ENCODE peak calls at places on chromosomes 3 and 15, in four cellular contexts. One of them, this sample, is unnamed.

GRCh38 chr3:66816110-66816761 is 181.9 kb upstream of the KBTBD8 start:
- DNase-seq in IMR-90: peak
- DNase-seq in cardiac fibroblast: peak
- DNase-seq in dorsolateral prefrontal cortex: no peak
- DNase-seq in this sample: no peak

GRCh38 chr15:80693682-80694623 is 1.2 kb upstream of the ABHD17C start:
- DNase-seq in IMR-90: peak
- DNase-seq in cardiac fibroblast: no peak
- DNase-seq in dorsolateral prefrontal cortex: no peak
- DNase-seq in this sample: no peak

GRCh38 chr3:59540241-59540640 is 490.4 kb upstream of the CFAP20DC start:
- DNase-seq in IMR-90: peak
- DNase-seq in cardiac fibroblast: no peak
- DNase-seq in dorsolateral prefrontal cortex: no peak
- DNase-seq in this sample: no peak

GRCh38 chr3:162141232-162141631 is 644.6 kb downstream of the OTOL1 start:
- DNase-seq in IMR-90: peak
- DNase-seq in cardiac fibroblast: peak
- DNase-seq in dorsolateral prefrontal cortex: no peak
- DNase-seq in this sample: no peak

GRCh38 chr3:73766599-73767378 is 142.0 kb upstream of the PDZRN3 start:
- DNase-seq in IMR-90: peak
- DNase-seq in cardiac fibroblast: peak
- DNase-seq in dorsolateral prefrontal cortex: no peak
- DNase-seq in this sample: no peak

GRCh38 chr3:150300376-150300775 is 107.7 kb upstream of the TSC22D2 start:
- DNase-seq in IMR-90: no peak
- DNase-seq in cardiac fibroblast: no peak
- DNase-seq in dorsolateral prefrontal cortex: no peak
- DNase-seq in this sample: no peak

GRCh38 chr3:42451116-42451515 is 40.7 kb upstream of the LYZL4 start:
- DNase-seq in IMR-90: no peak
- DNase-seq in cardiac fibroblast: peak
- DNase-seq in dorsolateral prefrontal cortex: no peak
- DNase-seq in this sample: no peak

GRCh38 chr3:100041328-100041749 is 73.0 kb downstream of the FILIP1L start:
- DNase-seq in IMR-90: peak
- DNase-seq in cardiac fibroblast: peak
- DNase-seq in dorsolateral prefrontal cortex: no peak
- DNase-seq in this sample: no peak

GRCh38 chr3:11480663-11481298 is 162.9 kb downstream of the VGLL4 start:
- DNase-seq in IMR-90: no peak
- DNase-seq in cardiac fibroblast: no peak
- DNase-seq in dorsolateral prefrontal cortex: no peak
- DNase-seq in this sample: no peak

GRCh38 chr3:12891391-12891984 is 50.1 kb upstream of the RPL32 start:
- DNase-seq in IMR-90: no peak
- DNase-seq in cardiac fibroblast: no peak
- DNase-seq in dorsolateral prefrontal cortex: no peak
- DNase-seq in this sample: no peak

GRCh38 chr15:60773893-60774292 is 295.0 kb upstream of the ICE2 start:
- DNase-seq in IMR-90: peak
- DNase-seq in cardiac fibroblast: no peak
- DNase-seq in dorsolateral prefrontal cortex: no peak
- DNase-seq in this sample: no peak

GRCh38 chr15:90064931-90065681 is 37.2 kb downstream of the IDH2 start:
- DNase-seq in IMR-90: no peak
- DNase-seq in cardiac fibroblast: no peak
- DNase-seq in dorsolateral prefrontal cortex: no peak
- DNase-seq in this sample: no peak

GRCh38 chr3:189170559-189170958 is 1.2 kb upstream of the TPRG1 start:
- DNase-seq in IMR-90: no peak
- DNase-seq in cardiac fibroblast: peak
- DNase-seq in dorsolateral prefrontal cortex: no peak
- DNase-seq in this sample: no peak

GRCh38 chr3:146117406-146118285 is 43.3 kb downstream of the PLOD2 start:
- DNase-seq in IMR-90: peak
- DNase-seq in cardiac fibroblast: peak
- DNase-seq in dorsolateral prefrontal cortex: no peak
- DNase-seq in this sample: no peak

GRCh38 chr3:81558106-81558505 is 203.3 kb downstream of the GBE1 start:
- DNase-seq in IMR-90: no peak
- DNase-seq in cardiac fibroblast: no peak
- DNase-seq in dorsolateral prefrontal cortex: no peak
- DNase-seq in this sample: no peak

GRCh38 chr3:121096968-121097367 is 189.0 kb downstream of the STXBP5L start:
- DNase-seq in IMR-90: no peak
- DNase-seq in cardiac fibroblast: no peak
- DNase-seq in dorsolateral prefrontal cortex: no peak
- DNase-seq in this sample: no peak

GRCh38 chr15:58070801-58071418 is 5.4 kb upstream of the ALDH1A2 start:
- DNase-seq in IMR-90: peak
- DNase-seq in cardiac fibroblast: peak
- DNase-seq in dorsolateral prefrontal cortex: peak
- DNase-seq in this sample: peak

GRCh38 chr3:45546636-45547201 is 47.8 kb upstream of the LIMD1 start:
- DNase-seq in IMR-90: no peak
- DNase-seq in cardiac fibroblast: no peak
- DNase-seq in dorsolateral prefrontal cortex: peak
- DNase-seq in this sample: no peak

GRCh38 chr15:82047493-82048446 is 2.0 kb upstream of the MEX3B start:
- DNase-seq in IMR-90: peak
- DNase-seq in cardiac fibroblast: peak
- DNase-seq in dorsolateral prefrontal cortex: peak
- DNase-seq in this sample: no peak

GRCh38 chr3:85576801-85577200 is 618.0 kb downstream of the CADM2 start:
- DNase-seq in IMR-90: no peak
- DNase-seq in cardiac fibroblast: no peak
- DNase-seq in dorsolateral prefrontal cortex: no peak
- DNase-seq in this sample: no peak

GRCh38 chr15:66824374-66824773 is 122.3 kb downstream of the SMAD6 start:
- DNase-seq in IMR-90: no peak
- DNase-seq in cardiac fibroblast: no peak
- DNase-seq in dorsolateral prefrontal cortex: no peak
- DNase-seq in this sample: no peak

GRCh38 chr15:69160976-69161877 is 792 bp downstream of the GLCE start:
- DNase-seq in IMR-90: peak
- DNase-seq in cardiac fibroblast: peak
- DNase-seq in dorsolateral prefrontal cortex: peak
- DNase-seq in this sample: peak
- TF ChIP-seq CTCF in IMR-90: peak
- TF ChIP-seq CTCF in cardiac fibroblast: peak
- TF ChIP-seq CTCF in dorsolateral prefrontal cortex: peak
- TF ChIP-seq CTCF in this sample: peak

DNA sequence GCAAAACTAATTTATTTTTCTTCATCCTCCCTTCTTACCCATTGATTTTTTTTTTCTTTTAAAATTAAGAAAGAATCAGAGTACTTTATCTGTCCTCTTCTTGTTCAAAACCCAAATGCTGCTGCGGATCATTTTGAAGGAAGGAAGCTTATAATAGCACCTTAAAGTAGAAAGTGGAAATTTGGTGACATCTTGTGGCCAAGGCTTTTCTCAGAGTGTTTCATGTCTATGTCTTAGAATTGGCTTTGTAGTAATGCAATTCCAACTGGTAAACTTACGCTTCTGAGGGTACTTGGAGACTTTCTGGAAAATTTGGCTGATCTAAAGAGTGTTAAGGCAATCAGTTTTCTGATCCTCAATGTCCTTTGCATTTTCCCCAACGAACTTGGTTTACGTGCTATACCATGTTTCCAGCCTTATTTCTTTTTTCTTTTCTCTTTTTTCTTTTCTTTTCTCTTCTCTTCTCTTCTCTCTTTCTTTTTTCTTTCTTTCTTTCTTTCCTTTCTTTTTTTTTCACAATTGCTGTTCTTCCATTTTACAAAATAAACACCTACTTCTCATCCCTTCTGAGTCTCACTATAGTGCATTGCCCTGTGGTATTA is 30.7 kb downstream of the C3orf38 start:
- DNase-seq in IMR-90: peak
- DNase-seq in cardiac fibroblast: peak
- DNase-seq in dorsolateral prefrontal cortex: no peak
- DNase-seq in this sample: no peak
- TF ChIP-seq CTCF in IMR-90: peak
- TF ChIP-seq CTCF in cardiac fibroblast: peak
- TF ChIP-seq CTCF in dorsolateral prefrontal cortex: peak
- TF ChIP-seq CTCF in this sample: peak

DNA sequence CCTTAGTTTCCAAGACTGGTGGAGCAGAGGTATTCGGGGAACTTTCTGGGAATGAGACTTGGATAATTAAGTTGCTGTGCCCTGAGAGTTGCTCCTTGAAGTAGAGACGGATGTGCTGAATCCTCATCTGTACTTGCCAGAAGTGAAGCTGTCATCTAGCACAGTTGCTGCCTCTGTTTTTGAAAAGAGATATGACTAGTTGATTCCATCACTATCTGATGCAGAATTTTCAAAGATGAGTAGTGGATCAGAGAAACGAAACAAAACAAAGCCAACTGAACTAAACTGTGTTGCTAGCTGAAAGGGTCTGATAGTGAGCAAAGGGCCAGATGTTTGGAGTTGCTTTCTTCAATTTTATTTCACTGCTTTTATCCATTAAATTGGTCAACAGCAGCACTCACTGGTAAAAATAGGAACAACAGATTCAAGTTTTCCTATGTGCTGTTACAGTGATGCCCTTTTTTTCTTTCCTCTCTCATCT is 52.7 kb downstream of the MITF start:
- DNase-seq in IMR-90: peak
- DNase-seq in cardiac fibroblast: peak
- DNase-seq in dorsolateral prefrontal cortex: no peak
- DNase-seq in this sample: no peak
- TF ChIP-seq CTCF in IMR-90: peak
- TF ChIP-seq CTCF in cardiac fibroblast: peak
- TF ChIP-seq CTCF in dorsolateral prefrontal cortex: peak
- TF ChIP-seq CTCF in this sample: peak

GRCh38 chr3:107001635-107002034 is 375.6 kb upstream of the CCDC54 start:
- DNase-seq in IMR-90: peak
- DNase-seq in cardiac fibroblast: no peak
- DNase-seq in dorsolateral prefrontal cortex: no peak
- DNase-seq in this sample: no peak
- TF ChIP-seq CTCF in IMR-90: no peak
- TF ChIP-seq CTCF in cardiac fibroblast: no peak
- TF ChIP-seq CTCF in dorsolateral prefrontal cortex: no peak
- TF ChIP-seq CTCF in this sample: no peak

GRCh38 chr15:92079047-92079446 is 225.5 kb downstream of the SLCO3A1 start:
- DNase-seq in IMR-90: no peak
- DNase-seq in cardiac fibroblast: no peak
- DNase-seq in dorsolateral prefrontal cortex: no peak
- DNase-seq in this sample: no peak
- TF ChIP-seq CTCF in IMR-90: peak
- TF ChIP-seq CTCF in cardiac fibroblast: peak
- TF ChIP-seq CTCF in dorsolateral prefrontal cortex: no peak
- TF ChIP-seq CTCF in this sample: peak